ENCODE peak calls at places on chromosomes 16 and 17, in six cellular contexts. D is mucosa of descending colon; F is neural crest cell; Q is T-helper 1 cell; I is stimulated activated CD4-positive, alpha-beta T cell treated with anti-CD3 and anti-CD28 coated beads, Interleukin-1b, Interleukin-23, amount 100 ng/mL, for 1 hour; Z is NCI-H446. J is an unnamed sample.

GRCh38 chr17:66351053-66351452 is 48.6 kb downstream of the PRKCA start:
- DNase-seq in F (no peak), Z (no peak), D (peak), I (no peak), Q (no peak), J (peak)

GRCh38 chr16:77679901-77680300 is 42.4 kb upstream of the NUDT7 start:
- DNase-seq in F (no peak), I (no peak), Q (no peak), Z (no peak), D (no peak), J (no peak)

GRCh38 chr17:46157443-46158107 is 35.7 kb downstream of the KANSL1 start:
- DNase-seq in D (no peak), F (no peak), Q (no peak), Z (no peak), I (no peak), J (no peak)

GRCh38 chr17:13429201-13429600 is 172.5 kb downstream of the HS3ST3A1 start:
- DNase-seq in Z (no peak), I (no peak), Q (no peak), D (no peak), F (no peak), J (no peak)

GRCh38 chr17:15779119-15779518 is 47.0 kb downstream of the TBC1D26 start:
- DNase-seq in I (no peak), D (no peak), Q (no peak), F (no peak), Z (no peak), J (no peak)

GRCh38 chr17:47192549-47192948 is 3.5 kb upstream of the CDC27 start:
- DNase-seq in Z (no peak), I (no peak), F (no peak), D (no peak), Q (no peak), J (no peak)

GRCh38 chr16:54462766-54463165 is 176.2 kb upstream of the IRX3 start:
- DNase-seq in Q (no peak), F (no peak), I (no peak), Z (no peak), D (no peak), J (no peak)

GRCh38 chr17:37067555-37068111 is 118.9 kb downstream of the AATF start:
- DNase-seq in I (no peak), F (no peak), D (peak), Q (no peak), Z (no peak), J (no peak)

GRCh38 chr16:27365142-27366089 is 36.6 kb upstream of the IL21R start:
- DNase-seq in F (no peak), D (no peak), Z (no peak), I (no peak), Q (no peak), J (no peak)

GRCh38 chr17:38455288-38455915 is 27.1 kb downstream of the ARHGAP23 start:
- DNase-seq in D (no peak), Q (no peak), Z (no peak), F (no peak), I (no peak), J (no peak)

GRCh38 chr16:85002643-85003042 is 8.7 kb downstream of the ZDHHC7 start:
- DNase-seq in D (no peak), Q (no peak), I (no peak), Z (no peak), F (no peak), J (peak)

GRCh38 chr17:77963441-77963840 is 4.9 kb downstream of the TNRC6C start:
- DNase-seq in Z (peak), Q (no peak), D (no peak), I (no peak), F (no peak), J (peak)

GRCh38 chr17:50310455-50311111 is 35.3 kb upstream of the XYLT2 start:
- DNase-seq in Z (no peak), F (no peak), I (no peak), D (no peak), Q (no peak), J (no peak)

GRCh38 chr17:17950806-17951205 is 21.4 kb downstream of the TOM1L2 start:
- DNase-seq in I (no peak), Q (no peak), F (no peak), D (no peak), Z (no peak), J (no peak)

GRCh38 chr17:67227488-67227887 is 17.5 kb downstream of the HELZ start:
- DNase-seq in Q (no peak), D (no peak), I (no peak), F (no peak), Z (no peak), J (no peak)

GRCh38 chr16:30741461-30741914 is 6.7 kb upstream of the PHKG2 start:
- DNase-seq in F (no peak), D (peak), Z (no peak), I (no peak), Q (no peak), J (no peak)

GRCh38 chr17:4204676-4205075 is 59.1 kb downstream of the ANKFY1 start:
- DNase-seq in Q (no peak), D (no peak), I (no peak), F (no peak), Z (no peak), J (no peak)

GRCh38 chr16:90048347-90048722 is 28.8 kb downstream of the PRDM7 start:
- DNase-seq in D (no peak), I (no peak), F (no peak), Z (no peak), Q (no peak), J (no peak)

J was measured in globus pallidus.